ENCODE peak calls at places on chromosomes 11 and 22, in four cellular contexts. Z is tibial nerve; X is CD8-positive, alpha-beta memory T cell; Q is pancreas. M is an unnamed sample.
A peak's percentile ranks its signal among the peaks of the same experiment; 100 is the strongest.

GRCh38 chr11:118887219-118887618 is 3.5 kb downstream of the CXCR5 start:
- DNase-seq in Z (no peak), X (no peak), Q (no peak), M (no peak)

GRCh38 chr11:57071829-57072228 is 83.1 kb downstream of the OR5AK2 start:
- DNase-seq in Z (no peak), X (no peak), Q (no peak), M (peak; percentile 53)

GRCh38 chr11:34997872-34998548 is 81.6 kb downstream of the PDHX start:
- DNase-seq in Z (no peak), X (peak; percentile 34), Q (no peak), M (no peak)

GRCh38 chr11:128463386-128463829 is 124.0 kb downstream of the ETS1 start:
- DNase-seq in Z (no peak), X (no peak), Q (no peak), M (no peak)

GRCh38 chr22:37514526-37515051 is 4.6 kb downstream of the CARD10 start:
- DNase-seq in Z (no peak), X (no peak), Q (no peak), M (no peak)

GRCh38 chr11:96337541-96338530 is 5.2 kb downstream of the MAML2 start:
- DNase-seq in Z (no peak), X (peak; percentile 34), Q (no peak), M (no peak)

GRCh38 chr11:108580645-108581044 is 12.9 kb downstream of the EXPH5 start:
- DNase-seq in Z (no peak), X (no peak), Q (no peak), M (no peak)

GRCh38 chr22:45212306-45212709 is 28.4 kb downstream of the KIAA0930 start:
- DNase-seq in Z (no peak), X (no peak), Q (peak; percentile 56), M (peak; percentile 97)

GRCh38 chr22:23888615-23889401 is 5.4 kb upstream of the MIF start:
- DNase-seq in Z (no peak), X (no peak), Q (no peak), M (peak; percentile 61)

GRCh38 chr11:828501-829115 is 889 bp downstream of the CRACR2B start:
- DNase-seq in Z (no peak), X (no peak), Q (peak; percentile 58), M (no peak)

GRCh38 chr11:830295-831131 is 2.2 kb upstream of the CD151 start:
- DNase-seq in Z (no peak), X (peak; percentile 60), Q (peak; percentile 67), M (no peak)

GRCh38 chr11:829946-830294 is 2.2 kb downstream of the CRACR2B start:
- DNase-seq in Z (no peak), X (no peak), Q (no peak), M (no peak)

GRCh38 chr11:827861-828167 is at the start of gene CRACR2B:
- DNase-seq in Z (no peak), X (no peak), Q (no peak), M (no peak)

DNA sequence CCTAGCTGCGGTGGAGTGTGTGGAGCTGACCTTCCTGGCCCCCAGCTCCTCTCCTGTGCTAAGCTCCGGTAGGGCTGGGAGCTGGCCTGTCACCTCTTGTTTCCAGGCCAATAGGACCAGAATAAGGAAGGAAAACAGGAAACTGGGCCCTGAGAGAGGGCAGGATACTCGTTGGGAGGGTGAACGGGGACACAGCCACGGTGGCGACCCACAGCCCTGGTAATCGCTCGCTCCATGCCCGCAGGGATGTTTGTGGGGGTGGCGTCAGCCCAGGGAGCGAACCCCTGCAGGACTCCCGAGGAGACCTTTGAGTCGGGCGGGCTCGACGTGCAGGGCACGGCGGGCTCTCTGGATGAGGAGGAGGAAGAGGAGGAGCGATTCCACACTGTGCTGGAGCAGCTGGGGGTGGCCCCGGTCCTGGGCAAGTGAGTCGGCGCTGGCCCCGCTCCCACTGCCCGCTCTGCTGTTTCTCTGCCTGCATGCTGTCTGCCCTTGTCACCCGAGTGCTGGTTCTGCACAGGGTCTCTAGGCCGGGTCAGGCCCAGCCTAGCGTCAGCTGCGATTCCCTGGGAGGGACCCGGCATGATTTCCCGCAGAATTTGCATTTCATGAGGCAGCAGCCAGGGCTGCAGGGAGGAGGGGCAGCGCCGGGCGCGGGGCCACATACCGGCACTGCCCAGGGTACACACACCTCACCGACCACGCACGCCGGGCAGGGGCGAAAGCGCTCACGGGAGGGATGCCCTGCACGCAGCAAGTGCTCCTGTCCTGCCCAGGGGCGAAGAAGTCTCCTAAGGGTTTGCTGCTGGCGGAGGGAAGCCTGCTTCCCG is 1.6 kb downstream of the CRACR2B start:
- DNase-seq in Z (no peak), X (no peak), Q (peak; percentile 64), M (no peak)
- H3K4me3 ChIP-seq in Z (peak overlapping the region; percentile 44), X (peak overlapping the region; percentile 28), Q (no peak overlapping the region), M (no peak overlapping the region)

GRCh38 chr11:4607111-4607510 is 920 bp downstream of the TRIM68 start:
- DNase-seq in Z (no peak), X (no peak), Q (no peak), M (peak; percentile 31)

GRCh38 chr11:4610258-4610935 is 2.4 kb upstream of the TRIM68 start:
- DNase-seq in Z (no peak), X (peak; percentile 11), Q (no peak), M (no peak)

GRCh38 chr11:4605057-4605456 is 3.0 kb downstream of the TRIM68 start:
- DNase-seq in Z (no peak), X (no peak), Q (no peak), M (no peak)

GRCh38 chr11:4607782-4608666 is at the start of gene TRIM68:
- DNase-seq in Z (peak; percentile 92), X (peak; percentile 96), Q (peak; percentile 97), M (peak; percentile 96)

GRCh38 chr11:4606231-4607015 is 1.6 kb downstream of the TRIM68 start:
- DNase-seq in Z (no peak), X (no peak), Q (no peak), M (no peak)
- H3K4me3 ChIP-seq in Z (peak overlapping the region; percentile 78), X (peak overlapping the region; percentile 80), Q (no peak overlapping the region), M (no peak overlapping the region)

GRCh38 chr11:64039012-64039665 is 3.4 kb downstream of the FLRT1 start:
- DNase-seq in Z (no peak), X (no peak), Q (no peak), M (no peak)
- H3K4me3 ChIP-seq in Z (no peak overlapping the region), X (no peak overlapping the region), Q (no peak overlapping the region), M (no peak overlapping the region)

GRCh38 chr11:65637794-65638317 is at the start of gene SIPA1:
- DNase-seq in Z (peak; percentile 57), X (peak; percentile 77), Q (peak; percentile 92), M (peak; percentile 98)

GRCh38 chr11:65636108-65636809 is 1.6 kb upstream of the SIPA1 start:
- DNase-seq in Z (no peak), X (no peak), Q (no peak), M (no peak)

GRCh38 chr11:65634440-65634839 is 3.5 kb upstream of the SIPA1 start:
- DNase-seq in Z (no peak), X (no peak), Q (no peak), M (no peak)

GRCh38 chr11:65634905-65635731 is 2.8 kb upstream of the SIPA1 start:
- DNase-seq in Z (no peak), X (no peak), Q (no peak), M (no peak)

GRCh38 chr11:65636810-65637557 is 917 bp upstream of the SIPA1 start:
- DNase-seq in Z (no peak), X (no peak), Q (no peak), M (no peak)
- H3K4me3 ChIP-seq in Z (no peak overlapping the region), X (no peak overlapping the region), Q (no peak overlapping the region), M (no peak overlapping the region)

DNA sequence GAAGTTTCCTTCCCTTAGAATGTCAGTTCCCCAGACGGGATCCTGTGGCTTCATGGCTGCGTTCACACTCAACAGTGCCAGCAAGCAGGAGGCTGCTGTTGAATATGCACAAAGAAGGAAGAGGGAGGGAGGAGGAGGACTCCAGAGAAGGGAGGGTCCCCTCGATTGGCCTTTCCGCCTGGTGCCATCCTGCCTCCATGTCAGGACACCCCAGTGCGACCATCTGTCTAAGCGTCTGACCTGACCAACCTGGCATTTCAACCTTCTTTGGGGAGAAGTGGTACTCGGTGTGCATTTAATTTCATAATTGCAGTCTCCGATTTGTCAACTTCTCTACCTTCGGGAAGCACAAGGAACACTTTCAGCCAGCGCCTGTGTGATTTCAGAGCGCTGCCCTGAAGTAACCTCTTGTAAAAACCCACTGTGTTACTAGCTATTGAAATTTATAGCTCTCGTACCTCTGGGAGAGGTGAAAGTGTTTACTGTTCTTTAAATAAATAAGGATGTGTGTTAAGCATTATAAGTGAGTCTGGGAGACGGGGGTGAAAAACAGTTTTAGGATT is 1491.9 kb downstream of the TBC1D22A start:
- DNase-seq in Z (no peak), X (no peak), Q (no peak), M (no peak)
- H3K4me3 ChIP-seq in Z (no peak overlapping the region), X (no peak overlapping the region), Q (no peak overlapping the region), M (no peak overlapping the region)

DNA sequence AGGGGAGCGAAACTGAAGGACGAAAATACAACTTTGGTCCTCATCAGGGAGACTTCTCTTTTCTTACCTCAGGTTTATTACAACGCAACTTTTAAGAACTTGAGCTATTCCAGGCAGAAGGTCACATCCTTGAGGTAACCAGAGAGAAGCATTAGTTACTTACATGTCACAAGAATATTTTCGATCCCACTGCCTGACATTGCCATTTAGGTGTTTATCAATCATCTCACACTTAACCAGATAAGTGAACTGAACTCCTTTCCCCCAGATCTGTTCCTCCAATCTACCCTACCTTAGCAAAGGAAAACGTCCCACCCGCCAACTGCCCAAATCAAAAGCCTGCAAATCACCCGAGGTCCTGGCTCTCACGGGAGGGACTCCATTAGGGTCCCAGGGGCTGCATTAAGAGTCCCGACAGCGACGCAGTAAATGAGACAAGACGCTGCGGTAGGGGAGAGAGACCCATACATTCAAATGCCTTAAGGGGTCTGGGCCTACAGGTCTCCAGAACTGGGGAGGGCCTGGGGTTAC is 734 bp downstream of the ZNF280B start:
- DNase-seq in Z (no peak), X (peak; percentile 11), Q (no peak), M (peak; percentile 6)
- H3K4me3 ChIP-seq in Z (peak overlapping the region; percentile 46), X (peak overlapping the region; percentile 70), Q (peak overlapping the region; percentile 13), M (peak overlapping the region; percentile 61)

M was measured in SJSA1.